ENCODE peak calls at places on chromosomes 11 and 22, in eight cellular contexts. F, S, W, C, O, K, R and P are unnamed samples.

GRCh38 chr11:58334708-58335107 is 24.2 kb downstream of the OR5B17 start:
- DNase-seq in F (no peak), S (no peak), W (no peak), C (peak; percentile 31), O (peak; percentile 34), K (no peak), R (no peak), P (no peak)

GRCh38 chr11:110279881-110280280 is 16.5 kb downstream of the RDX start:
- DNase-seq in F (no peak), S (no peak), W (no peak), C (no peak), O (no peak), K (no peak), R (no peak), P (no peak)

GRCh38 chr11:119041821-119042514 is 11.3 kb upstream of the SLC37A4 start:
- DNase-seq in F (no peak), S (no peak), W (no peak), C (no peak), O (no peak), K (no peak), R (no peak), P (no peak)

GRCh38 chr22:50104149-50104548 is 14.3 kb downstream of the MOV10L1 start:
- DNase-seq in F (no peak), S (no peak), W (no peak), C (no peak), O (no peak), K (no peak), R (no peak), P (no peak)

GRCh38 chr11:113001709-113002108 is 40.5 kb downstream of the NCAM1 start:
- DNase-seq in F (no peak), S (peak; percentile 39), W (no peak), C (no peak), O (no peak), K (no peak), R (no peak), P (no peak)

GRCh38 chr22:32602154-32602553 is 127.5 kb downstream of the FBXO7 start:
- DNase-seq in F (no peak), S (no peak), W (no peak), C (no peak), O (no peak), K (no peak), R (no peak), P (no peak)

GRCh38 chr22:47301820-47302475 is 539.5 kb downstream of the TBC1D22A start:
- DNase-seq in F (no peak), S (no peak), W (no peak), C (no peak), O (no peak), K (no peak), R (no peak), P (no peak)

GRCh38 chr11:89456681-89457080 is 34.5 kb downstream of the NOX4 start:
- DNase-seq in F (no peak), S (no peak), W (no peak), C (no peak), O (no peak), K (no peak), R (no peak), P (no peak)

GRCh38 chr11:68254421-68254820 is 17.4 kb downstream of the C11orf24 start:
- DNase-seq in F (no peak), S (no peak), W (no peak), C (no peak), O (no peak), K (no peak), R (no peak), P (no peak)

GRCh38 chr11:134476435-134477021 is 64.5 kb upstream of the B3GAT1 start:
- DNase-seq in F (no peak), S (no peak), W (no peak), C (no peak), O (no peak), K (peak; percentile 85), R (no peak), P (no peak)

GRCh38 chr22:19105456-19105855 is 16.8 kb downstream of the DGCR2 start:
- DNase-seq in F (no peak), S (no peak), W (no peak), C (no peak), O (no peak), K (no peak), R (no peak), P (no peak)
- H3K27ac ChIP-seq in F (no peak overlapping the region), S (no peak overlapping the region), W (peak overlapping the region; percentile 49), C (no peak overlapping the region), O (no peak overlapping the region), K (no peak overlapping the region), R (peak overlapping the region; percentile 39), P (no peak overlapping the region)

GRCh38 chr11:13767461-13767860 is 99.0 kb downstream of the FAR1 start:
- DNase-seq in F (no peak), S (no peak), W (no peak), C (no peak), O (no peak), K (no peak), R (no peak), P (no peak)

GRCh38 chr11:13776134-13776815 is 107.8 kb downstream of the FAR1 start:
- DNase-seq in F (peak; percentile 47), S (no peak), W (no peak), C (peak; percentile 15), O (no peak), K (no peak), R (no peak), P (no peak)

GRCh38 chr11:13769188-13769587 is 100.7 kb downstream of the FAR1 start:
- DNase-seq in F (no peak), S (no peak), W (no peak), C (no peak), O (no peak), K (no peak), R (no peak), P (no peak)

GRCh38 chr11:13775471-13775870 is 107.0 kb downstream of the FAR1 start:
- DNase-seq in F (no peak), S (no peak), W (no peak), C (no peak), O (no peak), K (no peak), R (no peak), P (no peak)

DNA sequence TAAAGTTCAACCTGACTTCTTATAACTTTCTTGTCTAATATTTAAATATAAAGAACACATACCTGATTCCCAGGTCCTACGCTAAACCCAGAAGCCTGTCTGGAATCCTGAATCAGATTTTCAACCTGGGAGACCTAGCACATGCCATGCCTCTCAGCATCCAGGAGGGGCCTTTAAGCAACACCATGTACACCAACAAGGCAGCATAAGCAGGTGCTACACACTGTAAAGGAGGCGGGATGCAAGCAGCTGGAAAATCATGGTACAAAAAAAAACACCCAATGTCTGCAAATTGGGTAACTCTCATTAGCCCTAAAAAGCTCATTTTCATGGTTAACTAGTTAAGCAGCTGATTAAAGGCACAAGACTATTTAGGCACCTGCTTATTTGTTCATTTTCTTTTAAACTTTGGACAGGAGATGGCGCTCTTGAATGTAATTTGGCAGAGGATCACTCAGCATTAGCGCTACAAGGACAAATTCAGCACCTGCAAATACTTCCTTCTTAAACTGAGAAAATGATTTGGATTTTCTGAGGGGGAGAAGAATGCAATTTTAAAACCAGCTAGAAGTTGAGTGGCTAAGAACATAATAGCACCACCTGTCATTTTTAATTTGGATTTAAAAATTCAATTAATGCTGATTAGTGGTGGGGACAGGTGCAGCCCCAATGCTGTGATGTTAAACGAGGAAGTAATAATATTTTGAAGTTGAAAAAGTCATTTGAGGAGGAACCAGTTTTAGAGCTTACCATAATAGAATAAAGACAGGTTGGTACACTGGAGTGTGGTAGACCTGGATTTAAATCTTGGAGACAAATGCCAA is 104.0 kb downstream of the FAR1 start:
- DNase-seq in F (peak; percentile 9), S (no peak), W (no peak), C (peak; percentile 67), O (peak; percentile 10), K (peak; percentile 79), R (no peak), P (no peak)
- TF ChIP-seq CTCF in F (peak; percentile 77), S (peak; percentile 43), W (peak; percentile 53), C (peak; percentile 75), O (peak; percentile 46), K (peak; percentile 46), R (peak; percentile 42), P (peak; percentile 60)

GRCh38 chr11:111764621-111765020 is 1.6 kb downstream of the PPP2R1B start:
- DNase-seq in F (no peak), S (no peak), W (no peak), C (no peak), O (no peak), K (no peak), R (no peak), P (no peak)

GRCh38 chr11:111762526-111762925 is 3.7 kb downstream of the PPP2R1B start:
- DNase-seq in F (no peak), S (no peak), W (no peak), C (no peak), O (no peak), K (no peak), R (no peak), P (no peak)

GRCh38 chr11:111765320-111765983 is 737 bp downstream of the PPP2R1B start:
- DNase-seq in F (no peak), S (no peak), W (no peak), C (no peak), O (no peak), K (no peak), R (no peak), P (no peak)

GRCh38 chr11:111761056-111761455 is 5.1 kb downstream of the PPP2R1B start:
- DNase-seq in F (no peak), S (no peak), W (no peak), C (no peak), O (no peak), K (no peak), R (no peak), P (no peak)

DNA sequence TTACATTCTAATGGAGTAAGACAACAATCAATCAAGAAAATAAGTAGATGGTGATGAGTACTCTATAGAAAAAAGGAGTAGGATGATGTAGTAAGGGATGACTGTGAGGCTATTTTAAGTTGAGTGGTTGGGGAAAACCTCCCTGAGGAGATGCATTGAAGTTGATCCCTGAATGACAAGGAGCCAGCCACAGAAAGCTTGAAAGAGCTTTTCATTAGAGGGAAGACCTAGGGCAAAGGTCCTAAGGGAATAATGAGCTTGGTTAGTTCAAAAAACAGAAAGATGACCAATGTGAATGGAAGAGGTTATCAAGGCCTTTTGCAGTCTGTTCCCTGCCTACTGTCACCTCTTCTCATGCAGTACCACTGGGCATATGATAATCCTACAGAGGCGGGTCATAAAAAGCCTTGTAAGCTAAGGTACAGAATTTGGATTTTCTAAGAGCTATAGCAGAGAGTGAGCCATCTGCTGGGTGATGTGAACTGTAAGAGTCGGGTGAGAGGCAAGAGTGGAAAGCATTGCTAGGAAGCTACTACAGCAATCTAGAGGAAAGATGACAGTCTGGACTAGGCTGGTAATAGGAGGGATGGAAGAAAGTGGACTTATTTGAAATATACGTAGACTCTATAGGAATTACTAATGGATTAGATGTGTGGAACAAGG is 3.1 kb downstream of the PPP2R1B start:
- DNase-seq in F (no peak), S (no peak), W (no peak), C (no peak), O (no peak), K (no peak), R (no peak), P (no peak)
- H3K27ac ChIP-seq in F (no peak overlapping the region), S (no peak overlapping the region), W (peak overlapping the region; percentile 17), C (no peak overlapping the region), O (no peak overlapping the region), K (no peak overlapping the region), R (no peak overlapping the region), P (no peak overlapping the region)

DNA sequence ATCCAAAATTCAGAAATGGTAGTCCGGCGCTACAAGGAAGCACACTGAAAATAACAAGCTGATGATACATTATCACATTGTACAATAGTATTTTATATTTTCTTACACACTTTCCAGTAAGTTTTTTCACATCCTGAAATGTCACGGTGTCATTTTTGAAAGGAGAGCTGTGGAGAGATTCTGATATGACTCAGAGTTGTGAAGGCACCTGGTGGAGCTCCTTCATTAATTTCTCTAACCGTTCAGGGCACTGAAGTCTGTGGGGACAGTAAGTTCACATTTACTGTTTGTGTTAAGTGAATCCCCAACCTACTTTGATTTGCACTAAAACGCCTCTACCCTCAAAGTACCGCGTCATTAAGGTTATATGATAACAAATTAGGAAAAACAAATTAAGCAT is 13.3 kb downstream of the LDHAL6A start:
- DNase-seq in F (no peak), S (no peak), W (no peak), C (no peak), O (no peak), K (no peak), R (no peak), P (no peak)
- TF ChIP-seq CTCF in F (no peak), S (no peak), W (no peak), C (no peak), O (no peak), K (no peak), R (no peak), P (no peak)